ENCODE peak calls at places on chromosome 20, in six cellular contexts. S is omental fat pad; Z is kidney glomerular epithelial cell; L is stimulated activated CD8-positive, alpha-beta memory T cell treated with anti-CD3 and anti-CD28 coated beads, Interleukin-2, amount 100 ng/mL, for 1 hour; D is glomerular endothelial cell; C is epithelial cell of esophagus. R is an unnamed sample.

GRCh38 chr20:21102691-21103311 is 3.4 kb downstream of the LINC00237 start:
- DNase-seq in S (no peak), Z (no peak), L (no peak), D (no peak), C (peak), R (no peak)

GRCh38 chr20:14337400-14338171 is at the start of gene FLRT3:
- DNase-seq in S (peak), Z (peak), L (no peak), D (peak), C (peak), R (no peak)

GRCh38 chr20:23520185-23520584 is 29.3 kb downstream of the CST8 start:
- DNase-seq in S (no peak), Z (no peak), L (no peak), D (no peak), C (no peak), R (no peak)

GRCh38 chr20:32651537-32651936 is 22.2 kb downstream of the C20orf203 start:
- DNase-seq in S (no peak), Z (no peak), L (no peak), D (no peak), C (no peak), R (no peak)

GRCh38 chr20:14622796-14623195 is 285.4 kb upstream of the FLRT3 start:
- DNase-seq in S (no peak), Z (peak), L (no peak), D (no peak), C (peak), R (no peak)

GRCh38 chr20:17651761-17652388 is 30.2 kb downstream of the RRBP1 start:
- DNase-seq in S (no peak), Z (no peak), L (no peak), D (no peak), C (peak), R (no peak)

GRCh38 chr20:771741-772464 is 3.6 kb upstream of the SLC52A3 start:
- DNase-seq in S (no peak), Z (no peak), L (no peak), D (no peak), C (no peak), R (no peak)

GRCh38 chr20:62079166-62079565 is 13.5 kb upstream of the TAF4 start:
- DNase-seq in S (no peak), Z (no peak), L (no peak), D (no peak), C (no peak), R (no peak)

GRCh38 chr20:61929971-61930666 is 135.6 kb downstream of the TAF4 start:
- DNase-seq in S (no peak), Z (no peak), L (no peak), D (no peak), C (no peak), R (no peak)